ENCODE peak calls at places on chromosomes 13 and 19, in five cellular contexts. C is IMR-90, A is K562, J is HepG2, Z is GM12878. R is an unnamed sample.

GRCh38 chr19:47253467-47253881 is 2.9 kb upstream of the CCDC9 start:
- DNase-seq in C (peak), Z (no peak), J (peak), A (no peak), R (peak)

GRCh38 chr13:28624707-28625432 is 34.1 kb upstream of the POMP start:
- DNase-seq in J (no peak), A (no peak), C (no peak), Z (no peak), R (no peak)

GRCh38 chr13:23086951-23087350 is 93.8 kb upstream of the SGCG start:
- DNase-seq in J (no peak), Z (no peak), C (no peak), A (no peak), R (no peak)

GRCh38 chr19:2302319-2303208 is 5.4 kb downstream of the LINGO3 start:
- DNase-seq in Z (no peak), J (no peak), C (peak), A (peak), R (no peak)

GRCh38 chr13:48233097-48233885 is at the start of gene ITM2B:
- DNase-seq in J (peak), C (peak), A (peak), Z (no peak), R (peak)

GRCh38 chr19:7710616-7711015 is 8.7 kb upstream of the FCER2 start:
- DNase-seq in C (no peak), J (no peak), Z (no peak), A (no peak), R (no peak)

GRCh38 chr19:16285769-16286564 is 38.7 kb upstream of the KLF2 start:
- DNase-seq in J (no peak), Z (no peak), C (no peak), A (no peak), R (no peak)

GRCh38 chr13:98890186-98890585 is 87.7 kb downstream of the DOCK9 start:
- DNase-seq in A (no peak), Z (no peak), C (peak), J (no peak), R (no peak)

GRCh38 chr19:46482645-46483044 is 11.3 kb upstream of the PNMA8A start:
- DNase-seq in A (no peak), Z (no peak), C (peak), J (no peak), R (no peak)

GRCh38 chr19:6357174-6357573 is 4.2 kb upstream of the CLPP start:
- DNase-seq in A (no peak), C (no peak), J (no peak), Z (no peak), R (no peak)

GRCh38 chr13:33606692-33607091 is 211.3 kb upstream of the RFC3 start:
- DNase-seq in Z (no peak), J (no peak), C (no peak), A (no peak), R (peak)

GRCh38 chr13:62663767-62664166 is 1248.1 kb upstream of the PCDH20 start:
- DNase-seq in A (no peak), J (no peak), Z (no peak), C (peak), R (no peak)
- TF ChIP-seq CEBPB in A (no peak), J (no peak), Z (no peak), C (no peak), R (no peak)

GRCh38 chr13:80585531-80585930 is 244.6 kb upstream of the SPRY2 start:
- DNase-seq in A (no peak), J (no peak), C (no peak), Z (no peak), R (no peak)

GRCh38 chr13:80584785-80585184 is 243.9 kb upstream of the SPRY2 start:
- DNase-seq in C (no peak), A (no peak), Z (no peak), J (no peak), R (no peak)

GRCh38 chr13:80584306-80584705 is 243.4 kb upstream of the SPRY2 start:
- DNase-seq in Z (no peak), J (no peak), A (no peak), C (no peak), R (no peak)

GRCh38 chr13:80590551-80590950 is 249.6 kb upstream of the SPRY2 start:
- DNase-seq in Z (no peak), J (no peak), A (peak), C (no peak), R (no peak)

GRCh38 chr13:80586356-80586755 is 245.4 kb upstream of the SPRY2 start:
- DNase-seq in A (no peak), J (no peak), Z (no peak), C (no peak), R (no peak)
- TF ChIP-seq SMC3 in A (no peak), J (no peak), Z (no peak), C (no peak), R (no peak)

GRCh38 chr13:78160793-78161192 is 242.2 kb upstream of the EDNRB start:
- DNase-seq in C (peak), Z (no peak), J (no peak), A (no peak), R (no peak)
- TF ChIP-seq CEBPB in C (peak), Z (no peak), J (no peak), A (no peak), R (no peak)

DNA sequence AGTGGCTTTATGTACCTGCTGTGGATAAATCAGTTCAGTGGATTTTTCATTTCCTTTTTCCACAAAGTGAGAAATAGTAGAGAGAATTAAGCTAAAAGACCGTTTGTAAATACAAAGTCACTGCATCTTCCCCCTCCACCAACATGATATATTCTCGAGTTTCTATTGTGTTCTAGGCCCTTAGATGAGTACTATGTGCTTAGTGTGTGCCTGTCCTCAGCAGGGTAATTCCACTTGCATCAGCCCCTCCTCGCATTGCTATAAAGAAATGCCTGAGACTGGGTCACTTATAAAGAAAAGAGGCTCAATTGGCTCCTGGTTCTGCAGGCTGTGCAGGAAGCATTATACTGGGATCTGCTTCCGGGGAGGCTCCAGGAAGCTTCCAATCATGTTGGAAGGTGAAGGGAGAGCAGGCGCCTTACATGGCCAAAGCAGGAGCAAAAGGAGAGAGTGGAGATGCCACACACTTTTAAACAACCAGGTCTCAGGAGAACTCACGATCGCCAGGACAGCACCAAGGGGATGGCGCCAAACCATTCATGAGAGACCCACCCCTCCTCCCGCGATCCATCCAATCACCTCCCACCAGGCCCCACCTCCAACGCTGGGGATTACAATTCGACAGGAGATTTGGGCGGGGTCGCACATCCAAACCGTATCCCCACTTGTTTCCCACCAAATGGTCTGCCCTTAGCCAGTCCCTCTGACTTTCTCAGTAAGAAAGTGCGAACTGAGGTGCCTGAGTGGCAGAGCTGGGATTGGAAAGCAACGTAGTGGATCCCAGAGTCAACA is 102.3 kb upstream of the ABCC4 start:
- DNase-seq in A (no peak), J (no peak), C (no peak), Z (no peak), R (no peak)
- TF ChIP-seq SMC3 in A (no peak), J (no peak), C (no peak), Z (no peak), R (no peak)